ENCODE peak calls at places on chromosome 20, in nine cellular contexts. E, G, D, A, S, M, N, K and F are unnamed samples.

GRCh38 chr20:47223896-47224295 is 132.6 kb downstream of the ZMYND8 start:
- DNase-seq in E (no peak), G (no peak), D (no peak), A (no peak), S (no peak), M (no peak), N (no peak), K (no peak), F (no peak)

GRCh38 chr20:9062066-9062465 is 6.8 kb upstream of the PLCB4 start:
- DNase-seq in E (no peak), G (no peak), D (no peak), A (no peak), S (no peak), M (no peak), N (no peak), K (no peak), F (no peak)

GRCh38 chr20:21510995-21511394 is 2.9 kb downstream of the NKX2-2 start:
- DNase-seq in E (no peak), G (no peak), D (no peak), A (no peak), S (no peak), M (no peak), N (no peak), K (no peak), F (no peak)

GRCh38 chr20:56352656-56353055 is 6.1 kb upstream of the FAM210B start:
- DNase-seq in E (no peak), G (no peak), D (no peak), A (peak; percentile 45), S (no peak), M (no peak), N (no peak), K (no peak), F (no peak)

GRCh38 chr20:52312131-52312729 is 120.7 kb upstream of the ZFP64 start:
- DNase-seq in E (no peak), G (peak; percentile 67), D (peak; percentile 54), A (peak; percentile 45), S (peak; percentile 52), M (peak; percentile 49), N (peak; percentile 19), K (peak; percentile 45), F (no peak)

GRCh38 chr20:50724851-50725721 is 6.3 kb upstream of the PARD6B start:
- DNase-seq in E (no peak), G (peak; percentile 96), D (peak; percentile 91), A (peak; percentile 99), S (peak; percentile 84), M (peak; percentile 63), N (peak; percentile 99), K (peak; percentile 75), F (peak; percentile 83)

GRCh38 chr20:36071848-36072247 is 82.7 kb upstream of the EPB41L1 start:
- DNase-seq in E (no peak), G (no peak), D (no peak), A (no peak), S (no peak), M (no peak), N (no peak), K (no peak), F (no peak)

GRCh38 chr20:19600042-19600441 is 158.0 kb upstream of the RIN2 start:
- DNase-seq in E (no peak), G (no peak), D (no peak), A (no peak), S (no peak), M (no peak), N (no peak), K (no peak), F (no peak)

GRCh38 chr20:23456416-23456815 is 3.7 kb upstream of the CST11 start:
- DNase-seq in E (no peak), G (no peak), D (no peak), A (no peak), S (no peak), M (no peak), N (no peak), K (no peak), F (no peak)

GRCh38 chr20:3046677-3047462 is 1.0 kb downstream of the MRPS26 start:
- DNase-seq in E (no peak), G (peak; percentile 39), D (peak; percentile 34), A (peak; percentile 24), S (no peak), M (peak; percentile 38), N (no peak), K (no peak), F (no peak)

GRCh38 chr20:62266340-62266739 is 28.0 kb downstream of the OSBPL2 start:
- DNase-seq in E (no peak), G (no peak), D (no peak), A (no peak), S (no peak), M (no peak), N (no peak), K (no peak), F (no peak)

GRCh38 chr20:57341657-57342056 is 9.4 kb upstream of the RAE1 start:
- DNase-seq in E (no peak), G (no peak), D (no peak), A (no peak), S (no peak), M (no peak), N (no peak), K (no peak), F (no peak)

GRCh38 chr20:20480689-20481088 is 112.8 kb downstream of the INSM1 start:
- DNase-seq in E (no peak), G (peak; percentile 69), D (peak; percentile 15), A (peak; percentile 51), S (no peak), M (no peak), N (peak; percentile 54), K (no peak), F (no peak)

GRCh38 chr20:433300-433975 is 25.3 kb downstream of the RBCK1 start:
- DNase-seq in E (no peak), G (no peak), D (no peak), A (peak; percentile 45), S (peak; percentile 77), M (peak; percentile 22), N (no peak), K (peak; percentile 73), F (no peak)

GRCh38 chr20:24309596-24309995 is 159.8 kb upstream of the SYNDIG1 start:
- DNase-seq in E (no peak), G (no peak), D (no peak), A (no peak), S (no peak), M (no peak), N (no peak), K (no peak), F (no peak)

GRCh38 chr20:36391456-36391855 is 85.3 kb downstream of the DLGAP4 start:
- DNase-seq in E (no peak), G (no peak), D (no peak), A (peak; percentile 40), S (no peak), M (no peak), N (no peak), K (no peak), F (no peak)

GRCh38 chr20:14991023-14991422 is 653.6 kb upstream of the FLRT3 start:
- DNase-seq in E (no peak), G (peak; percentile 80), D (no peak), A (no peak), S (no peak), M (no peak), N (peak; percentile 44), K (no peak), F (no peak)

GRCh38 chr20:11195169-11195568 is 521.4 kb upstream of the JAG1 start:
- DNase-seq in E (no peak), G (no peak), D (no peak), A (no peak), S (no peak), M (no peak), N (no peak), K (no peak), F (no peak)

GRCh38 chr20:62886709-62887058 is 25.1 kb upstream of the TCFL5 start:
- DNase-seq in E (no peak), G (no peak), D (no peak), A (no peak), S (no peak), M (no peak), N (no peak), K (no peak), F (peak; percentile 33)

GRCh38 chr20:1946762-1947534 is 46.9 kb downstream of the PDYN start:
- DNase-seq in E (no peak), G (no peak), D (no peak), A (peak; percentile 16), S (no peak), M (no peak), N (no peak), K (no peak), F (peak; percentile 74)

GRCh38 chr20:34570859-34571306 is 12.4 kb downstream of the MAP1LC3A start:
- DNase-seq in E (no peak), G (no peak), D (no peak), A (peak; percentile 67), S (no peak), M (no peak), N (no peak), K (no peak), F (peak; percentile 22)

GRCh38 chr20:38113401-38114325 is 51.4 kb downstream of the TGM2 start:
- DNase-seq in E (no peak), G (peak; percentile 54), D (peak; percentile 27), A (peak; percentile 53), S (peak; percentile 45), M (no peak), N (no peak), K (no peak), F (no peak)

GRCh38 chr20:44728835-44729342 is 13.7 kb downstream of the CCN5 start:
- DNase-seq in E (no peak), G (peak; percentile 99), D (peak; percentile 87), A (peak; percentile 96), S (no peak), M (peak; percentile 90), N (peak; percentile 97), K (no peak), F (no peak)